ENCODE peak calls at places on chromosomes 4 and X, in nine cellular contexts. One of them, this sample, is unnamed.

GRCh38 chrX:1679238-1679637 is 64.4 kb downstream of the ASMT start:
- DNase-seq in brain microvascular endothelial cell: peak; percentile 34
- DNase-seq in body of pancreas: no peak
- DNase-seq in IMR-90: no peak
- DNase-seq in neural crest cell: no peak
- DNase-seq in H1: no peak
- DNase-seq in mammary epithelial cell: peak; percentile 48
- DNase-seq in pancreas: no peak
- DNase-seq in AG04450: no peak
- DNase-seq in this sample: no peak

GRCh38 chrX:132774312-132774711 is 184.1 kb downstream of the HS6ST2 start:
- DNase-seq in neural crest cell: no peak
- DNase-seq in AG04450: no peak
- DNase-seq in body of pancreas: no peak
- DNase-seq in H1: no peak
- DNase-seq in mammary epithelial cell: peak; percentile 4
- DNase-seq in pancreas: no peak
- DNase-seq in IMR-90: no peak
- DNase-seq in brain microvascular endothelial cell: no peak
- DNase-seq in this sample: peak; percentile 27

GRCh38 chr4:159298502-159298901 is 195.6 kb downstream of the RAPGEF2 start:
- DNase-seq in IMR-90: peak; percentile 59
- DNase-seq in pancreas: no peak
- DNase-seq in brain microvascular endothelial cell: peak; percentile 30
- DNase-seq in neural crest cell: no peak
- DNase-seq in H1: no peak
- DNase-seq in body of pancreas: no peak
- DNase-seq in AG04450: no peak
- DNase-seq in mammary epithelial cell: peak; percentile 84
- DNase-seq in this sample: no peak

GRCh38 chrX:55057691-55058249 is 17.1 kb upstream of the PAGE2B start:
- DNase-seq in pancreas: peak; percentile 37
- DNase-seq in H1: no peak
- DNase-seq in IMR-90: peak; percentile 28
- DNase-seq in brain microvascular endothelial cell: peak; percentile 57
- DNase-seq in neural crest cell: peak; percentile 23
- DNase-seq in body of pancreas: peak; percentile 17
- DNase-seq in mammary epithelial cell: peak; percentile 9
- DNase-seq in AG04450: no peak
- DNase-seq in this sample: no peak

GRCh38 chrX:48514126-48514806 is 5.5 kb downstream of the PORCN start:
- DNase-seq in mammary epithelial cell: peak; percentile 55
- DNase-seq in brain microvascular endothelial cell: no peak
- DNase-seq in neural crest cell: no peak
- DNase-seq in H1: no peak
- DNase-seq in pancreas: no peak
- DNase-seq in IMR-90: no peak
- DNase-seq in AG04450: no peak
- DNase-seq in body of pancreas: no peak
- DNase-seq in this sample: no peak

GRCh38 chr4:112284662-112285411 is 867 bp downstream of the TIFA start:
- DNase-seq in H1: no peak
- DNase-seq in AG04450: no peak
- DNase-seq in IMR-90: peak; percentile 24
- DNase-seq in neural crest cell: no peak
- DNase-seq in mammary epithelial cell: peak; percentile 73
- DNase-seq in brain microvascular endothelial cell: no peak
- DNase-seq in body of pancreas: peak; percentile 40
- DNase-seq in pancreas: no peak
- DNase-seq in this sample: no peak

GRCh38 chrX:12949927-12950656 is 24.8 kb upstream of the TMSB4X start:
- DNase-seq in IMR-90: peak; percentile 92
- DNase-seq in H1: no peak
- DNase-seq in neural crest cell: no peak
- DNase-seq in brain microvascular endothelial cell: peak; percentile 87
- DNase-seq in pancreas: peak; percentile 62
- DNase-seq in body of pancreas: peak; percentile 84
- DNase-seq in AG04450: peak; percentile 72
- DNase-seq in mammary epithelial cell: peak; percentile 93
- DNase-seq in this sample: peak; percentile 61

GRCh38 chr4:39348371-39349265 is 17.5 kb downstream of the RFC1 start:
- DNase-seq in neural crest cell: no peak
- DNase-seq in brain microvascular endothelial cell: peak; percentile 51
- DNase-seq in IMR-90: peak; percentile 56
- DNase-seq in pancreas: no peak
- DNase-seq in body of pancreas: no peak
- DNase-seq in mammary epithelial cell: peak; percentile 46
- DNase-seq in H1: no peak
- DNase-seq in AG04450: no peak
- DNase-seq in this sample: no peak

GRCh38 chr4:25913056-25913850 is 767 bp upstream of the SMIM20 start:
- DNase-seq in IMR-90: peak; percentile 47
- DNase-seq in H1: no peak
- DNase-seq in neural crest cell: peak; percentile 16
- DNase-seq in AG04450: no peak
- DNase-seq in brain microvascular endothelial cell: peak; percentile 10
- DNase-seq in pancreas: peak; percentile 21
- DNase-seq in mammary epithelial cell: no peak
- DNase-seq in body of pancreas: peak; percentile 22
- DNase-seq in this sample: no peak

GRCh38 chrX:11272290-11272689 is 20.9 kb upstream of the AMELX start:
- DNase-seq in mammary epithelial cell: no peak
- DNase-seq in H1: no peak
- DNase-seq in neural crest cell: no peak
- DNase-seq in pancreas: no peak
- DNase-seq in brain microvascular endothelial cell: no peak
- DNase-seq in body of pancreas: no peak
- DNase-seq in IMR-90: no peak
- DNase-seq in AG04450: no peak
- DNase-seq in this sample: no peak

GRCh38 chrX:38346150-38346549 is 6.3 kb upstream of the OTC start:
- DNase-seq in IMR-90: no peak
- DNase-seq in AG04450: no peak
- DNase-seq in H1: no peak
- DNase-seq in neural crest cell: no peak
- DNase-seq in mammary epithelial cell: no peak
- DNase-seq in pancreas: no peak
- DNase-seq in brain microvascular endothelial cell: no peak
- DNase-seq in body of pancreas: no peak
- DNase-seq in this sample: no peak

GRCh38 chr4:2923141-2923551 is 40.1 kb downstream of the NOP14 start:
- DNase-seq in AG04450: no peak
- DNase-seq in IMR-90: peak; percentile 55
- DNase-seq in H1: no peak
- DNase-seq in mammary epithelial cell: peak; percentile 55
- DNase-seq in body of pancreas: no peak
- DNase-seq in neural crest cell: no peak
- DNase-seq in pancreas: no peak
- DNase-seq in brain microvascular endothelial cell: peak; percentile 88
- DNase-seq in this sample: peak; percentile 26

GRCh38 chr4:57287687-57288604 is 177.8 kb upstream of the IGFBP7 start:
- DNase-seq in IMR-90: no peak
- DNase-seq in AG04450: no peak
- DNase-seq in H1: no peak
- DNase-seq in pancreas: no peak
- DNase-seq in body of pancreas: no peak
- DNase-seq in neural crest cell: no peak
- DNase-seq in mammary epithelial cell: no peak
- DNase-seq in brain microvascular endothelial cell: no peak
- DNase-seq in this sample: no peak

GRCh38 chr4:19177616-19178015 is 1074.1 kb upstream of the SLIT2 start:
- DNase-seq in body of pancreas: no peak
- DNase-seq in neural crest cell: no peak
- DNase-seq in brain microvascular endothelial cell: peak; percentile 44
- DNase-seq in pancreas: no peak
- DNase-seq in H1: no peak
- DNase-seq in mammary epithelial cell: no peak
- DNase-seq in AG04450: no peak
- DNase-seq in IMR-90: peak; percentile 7
- DNase-seq in this sample: no peak

GRCh38 chrX:71292669-71293379 is 8.7 kb upstream of the ITGB1BP2 start:
- DNase-seq in mammary epithelial cell: no peak
- DNase-seq in IMR-90: peak; percentile 72
- DNase-seq in brain microvascular endothelial cell: peak; percentile 40
- DNase-seq in AG04450: no peak
- DNase-seq in pancreas: no peak
- DNase-seq in body of pancreas: no peak
- DNase-seq in neural crest cell: no peak
- DNase-seq in H1: no peak
- DNase-seq in this sample: no peak

GRCh38 chrX:6163761-6164160 is 64.9 kb downstream of the NLGN4X start:
- DNase-seq in pancreas: no peak
- DNase-seq in AG04450: no peak
- DNase-seq in body of pancreas: no peak
- DNase-seq in H1: no peak
- DNase-seq in brain microvascular endothelial cell: no peak
- DNase-seq in IMR-90: no peak
- DNase-seq in neural crest cell: no peak
- DNase-seq in mammary epithelial cell: peak; percentile 32
- DNase-seq in this sample: no peak

GRCh38 chrX:13719192-13719856 is 15.1 kb downstream of the TRAPPC2 start:
- DNase-seq in IMR-90: peak; percentile 36
- DNase-seq in brain microvascular endothelial cell: peak; percentile 21
- DNase-seq in pancreas: no peak
- DNase-seq in H1: no peak
- DNase-seq in body of pancreas: no peak
- DNase-seq in AG04450: no peak
- DNase-seq in mammary epithelial cell: no peak
- DNase-seq in neural crest cell: no peak
- DNase-seq in this sample: no peak

GRCh38 chrX:93673869-93674271 is at the start of gene FAM133A:
- DNase-seq in body of pancreas: no peak
- DNase-seq in neural crest cell: no peak
- DNase-seq in pancreas: no peak
- DNase-seq in IMR-90: peak; percentile 4
- DNase-seq in H1: no peak
- DNase-seq in brain microvascular endothelial cell: no peak
- DNase-seq in AG04450: no peak
- DNase-seq in mammary epithelial cell: peak; percentile 1
- DNase-seq in this sample: no peak

GRCh38 chr4:176988226-176988625 is 195.5 kb upstream of the VEGFC start:
- DNase-seq in brain microvascular endothelial cell: peak; percentile 93
- DNase-seq in H1: no peak
- DNase-seq in mammary epithelial cell: peak; percentile 95
- DNase-seq in body of pancreas: no peak
- DNase-seq in pancreas: no peak
- DNase-seq in AG04450: peak; percentile 82
- DNase-seq in IMR-90: peak; percentile 99
- DNase-seq in neural crest cell: no peak
- DNase-seq in this sample: peak; percentile 76

GRCh38 chrX:114717921-114718320 is 134.0 kb downstream of the HTR2C start:
- DNase-seq in H1: no peak
- DNase-seq in brain microvascular endothelial cell: no peak
- DNase-seq in neural crest cell: peak; percentile 34
- DNase-seq in body of pancreas: no peak
- DNase-seq in pancreas: no peak
- DNase-seq in IMR-90: no peak
- DNase-seq in mammary epithelial cell: no peak
- DNase-seq in AG04450: no peak
- DNase-seq in this sample: no peak
- TF ChIP-seq CTCF in H1: peak; percentile 53
- TF ChIP-seq CTCF in brain microvascular endothelial cell: peak; percentile 44
- TF ChIP-seq CTCF in neural crest cell: peak; percentile 73
- TF ChIP-seq CTCF in body of pancreas: no peak
- TF ChIP-seq CTCF in pancreas: no peak
- TF ChIP-seq CTCF in IMR-90: no peak
- TF ChIP-seq CTCF in mammary epithelial cell: peak; percentile 36
- TF ChIP-seq CTCF in AG04450: no peak
- TF ChIP-seq CTCF in this sample: peak; percentile 40

DNA sequence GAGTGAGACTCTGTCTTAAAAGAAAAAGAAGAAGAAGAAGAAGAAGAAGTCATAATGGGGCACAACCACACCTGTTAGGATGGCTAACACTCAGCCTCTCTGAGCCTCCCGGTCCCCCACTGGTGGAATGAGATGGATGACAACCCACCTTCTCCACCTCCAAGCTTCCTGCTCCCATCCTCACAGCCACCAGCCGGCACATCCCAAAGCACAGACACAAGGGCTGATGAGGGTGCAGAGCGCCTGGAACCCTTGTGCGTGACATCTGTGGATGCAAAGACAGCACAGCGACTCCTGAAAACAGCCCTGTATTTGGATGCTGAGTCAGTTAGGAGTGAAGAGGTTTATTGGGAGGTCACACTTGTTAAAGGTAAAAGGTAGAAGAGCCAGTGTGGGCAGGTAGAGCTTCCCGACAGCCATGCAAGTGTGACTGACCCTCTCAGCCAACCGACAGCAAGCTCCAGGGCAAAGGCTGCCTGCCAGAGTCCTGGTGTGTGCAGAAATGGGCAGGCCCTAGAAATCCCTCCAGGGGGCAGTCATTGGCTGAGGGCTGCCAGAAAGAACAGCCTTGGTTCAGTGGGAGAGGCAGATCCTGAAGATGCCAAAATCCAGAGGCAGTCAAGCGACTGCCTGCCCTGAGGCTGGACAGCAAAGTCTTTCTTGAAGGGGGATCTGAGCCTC is 26.6 kb upstream of the MAN2B2 start:
- DNase-seq in pancreas: no peak
- DNase-seq in mammary epithelial cell: peak; percentile 37
- DNase-seq in brain microvascular endothelial cell: peak; percentile 25
- DNase-seq in body of pancreas: no peak
- DNase-seq in AG04450: no peak
- DNase-seq in H1: peak; percentile 27
- DNase-seq in neural crest cell: peak; percentile 29
- DNase-seq in IMR-90: peak; percentile 22
- DNase-seq in this sample: no peak
- TF ChIP-seq CTCF in pancreas: no peak
- TF ChIP-seq CTCF in mammary epithelial cell: peak; percentile 62
- TF ChIP-seq CTCF in brain microvascular endothelial cell: peak; percentile 74
- TF ChIP-seq CTCF in body of pancreas: no peak
- TF ChIP-seq CTCF in AG04450: peak; percentile 49
- TF ChIP-seq CTCF in H1: peak; percentile 75
- TF ChIP-seq CTCF in neural crest cell: peak; percentile 48
- TF ChIP-seq CTCF in IMR-90: peak; percentile 43
- TF ChIP-seq CTCF in this sample: peak; percentile 52

GRCh38 chrX:148530464-148531077 is 30.2 kb downstream of the AFF2 start:
- DNase-seq in brain microvascular endothelial cell: peak; percentile 18
- DNase-seq in mammary epithelial cell: no peak
- DNase-seq in neural crest cell: peak; percentile 2
- DNase-seq in pancreas: no peak
- DNase-seq in H1: no peak
- DNase-seq in IMR-90: peak; percentile 33
- DNase-seq in body of pancreas: peak; percentile 3
- DNase-seq in AG04450: no peak
- DNase-seq in this sample: no peak
- TF ChIP-seq CTCF in brain microvascular endothelial cell: peak; percentile 64
- TF ChIP-seq CTCF in mammary epithelial cell: peak; percentile 68
- TF ChIP-seq CTCF in neural crest cell: peak; percentile 74
- TF ChIP-seq CTCF in pancreas: peak; percentile 52
- TF ChIP-seq CTCF in H1: no peak
- TF ChIP-seq CTCF in IMR-90: peak; percentile 59
- TF ChIP-seq CTCF in body of pancreas: peak; percentile 32
- TF ChIP-seq CTCF in AG04450: peak; percentile 63
- TF ChIP-seq CTCF in this sample: peak; percentile 59

DNA sequence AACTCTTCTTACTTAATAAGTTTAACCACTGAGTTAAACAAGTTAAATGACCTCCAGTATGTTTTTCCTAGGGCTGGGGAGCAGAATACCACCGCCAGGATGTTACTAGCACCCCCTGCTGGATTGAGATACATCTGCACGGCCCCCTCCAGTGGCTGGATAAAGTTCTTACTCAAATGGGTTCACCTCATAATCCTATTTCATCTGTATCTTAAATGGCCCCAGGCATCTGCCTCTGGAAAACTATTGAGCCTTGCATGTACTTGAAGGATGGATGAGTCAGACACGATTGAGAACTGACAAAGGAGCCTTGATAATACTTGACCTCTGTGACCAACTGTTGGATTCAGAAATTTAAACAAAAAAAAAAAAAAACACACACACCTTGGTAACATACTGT is 61.5 kb upstream of the MMAA start:
- DNase-seq in brain microvascular endothelial cell: peak; percentile 60
- DNase-seq in pancreas: peak; percentile 71
- DNase-seq in body of pancreas: peak; percentile 65
- DNase-seq in AG04450: peak; percentile 43
- DNase-seq in IMR-90: peak; percentile 72
- DNase-seq in H1: peak; percentile 29
- DNase-seq in mammary epithelial cell: peak; percentile 75
- DNase-seq in neural crest cell: peak; percentile 45
- DNase-seq in this sample: peak; percentile 23
- TF ChIP-seq CTCF in brain microvascular endothelial cell: peak; percentile 97
- TF ChIP-seq CTCF in pancreas: peak; percentile 56
- TF ChIP-seq CTCF in body of pancreas: peak; percentile 98
- TF ChIP-seq CTCF in AG04450: peak; percentile 99
- TF ChIP-seq CTCF in IMR-90: peak; percentile 99
- TF ChIP-seq CTCF in H1: peak; percentile 99
- TF ChIP-seq CTCF in mammary epithelial cell: peak; percentile 99
- TF ChIP-seq CTCF in neural crest cell: peak; percentile 82
- TF ChIP-seq CTCF in this sample: peak; percentile 100